ENCODE peak calls at places on chromosome 11, in six cellular contexts. E, L, V, Q, M and I are unnamed samples.

GRCh38 chr11:95715777-95716241 is 73.8 kb downstream of the FAM76B start:
- DNase-seq in Q (no peak), M (no peak), L (no peak), E (peak), V (no peak), I (no peak)

GRCh38 chr11:44614281-44614680 is 48.8 kb downstream of the CD82 start:
- DNase-seq in E (no peak), M (no peak), V (no peak), L (no peak), Q (no peak), I (no peak)

GRCh38 chr11:78194490-78194889 is 5.8 kb downstream of the USP35 start:
- DNase-seq in E (peak), V (no peak), Q (no peak), M (no peak), L (no peak), I (no peak)

GRCh38 chr11:82007536-82007935 is 726.1 kb downstream of the FAM181B start:
- DNase-seq in Q (no peak), M (no peak), E (no peak), L (no peak), V (no peak), I (no peak)

GRCh38 chr11:66100272-66101037 is 30.4 kb downstream of the PACS1 start:
- DNase-seq in M (peak), Q (peak), L (no peak), V (no peak), E (peak), I (peak)

GRCh38 chr11:1398506-1399235 is 8.9 kb downstream of the BRSK2 start:
- DNase-seq in E (no peak), L (no peak), V (no peak), M (no peak), Q (no peak), I (no peak)

GRCh38 chr11:3685923-3686322 is 14.7 kb upstream of the CHRNA10 start:
- DNase-seq in M (no peak), E (no peak), V (no peak), Q (no peak), L (no peak), I (no peak)

GRCh38 chr11:1073261-1073724 is 1.4 kb upstream of the MUC2 start:
- DNase-seq in E (no peak), M (peak), Q (no peak), V (no peak), L (no peak), I (no peak)

GRCh38 chr11:134252539-134253188 is 488 bp downstream of the THYN1 start:
- DNase-seq in M (no peak), E (peak), V (no peak), L (no peak), Q (no peak), I (no peak)